ENCODE peak calls at places on chromosome 4, in four cellular contexts. G is MM.1S, T is GM23338, S is GM23248. D is an unnamed sample. For H3K79me2 and H3F3A, the result is how much of the 10 kb centered on the place peaks cover.

GRCh38 chr4:123113193-123113592 is 190.8 kb upstream of the NUDT6 start:
- DNase-seq in T (no peak), S (no peak), G (no peak), D (no peak)

GRCh38 chr4:94455081-94455480 is 3.3 kb downstream of the PDLIM5 start:
- DNase-seq in T (no peak), G (no peak), S (peak), D (no peak)

GRCh38 chr4:20333141-20333690 is 81.5 kb downstream of the SLIT2 start:
- DNase-seq in S (no peak), G (no peak), T (peak), D (no peak)

GRCh38 chr4:1871471-1872021 is 353 bp downstream of the NSD2 start:
- DNase-seq in T (peak), S (peak), G (peak), D (no peak)

GRCh38 chr4:183142566-183143545 is 43.8 kb downstream of the WWC2 start:
- DNase-seq in G (no peak), T (no peak), S (peak), D (no peak)

GRCh38 chr4:167274346-167274745 is 40.1 kb upstream of the SPOCK3 start:
- DNase-seq in G (no peak), S (no peak), T (no peak), D (no peak)

GRCh38 chr4:166421556-166422156 is 548.6 kb downstream of the TLL1 start:
- DNase-seq in G (no peak), S (peak), T (peak), D (no peak)

GRCh38 chr4:36054750-36055467 is 189.4 kb downstream of the ARAP2 start:
- DNase-seq in T (no peak), G (no peak), S (no peak), D (no peak)

GRCh38 chr4:145487626-145488025 is 6.0 kb downstream of the SMAD1 start:
- DNase-seq in S (no peak), T (no peak), G (peak), D (no peak)

GRCh38 chr4:187128971-187129370 is 405.3 kb upstream of the FAT1 start:
- DNase-seq in T (no peak), S (peak), G (no peak), D (no peak)

GRCh38 chr4:7837597-7838135 is 102.0 kb downstream of the AFAP1 start:
- DNase-seq in T (no peak), G (no peak), S (no peak), D (no peak)

GRCh38 chr4:1295405-1296055 is 5.8 kb downstream of the MAEA start:
- DNase-seq in T (no peak), G (no peak), S (no peak), D (no peak)

GRCh38 chr4:96136056-96136455 is 296.2 kb downstream of the PDHA2 start:
- DNase-seq in S (no peak), G (no peak), T (no peak), D (no peak)

GRCh38 chr4:139118365-139118764 is 58.7 kb downstream of the ELF2 start:
- DNase-seq in S (no peak), G (no peak), T (no peak), D (no peak)

GRCh38 chr4:181870326-181870725 is 372.9 kb upstream of the TENM3 start:
- DNase-seq in S (no peak), G (no peak), T (no peak), D (no peak)

GRCh38 chr4:138835833-138836521 is 179.6 kb upstream of the NOCT start:
- DNase-seq in S (peak), G (peak), T (no peak), D (no peak)

GRCh38 chr4:146190393-146190910 is 14.9 kb downstream of the LSM6 start:
- DNase-seq in G (no peak), S (no peak), T (no peak), D (no peak)

GRCh38 chr4:41878170-41878941 is 56.9 kb upstream of the TMEM33 start:
- DNase-seq in G (no peak), S (no peak), T (peak), D (peak)

GRCh38 chr4:4987656-4988055 is 31.6 kb downstream of the CYTL1 start:
- DNase-seq in S (no peak), G (no peak), T (no peak), D (no peak)

GRCh38 chr4:170089743-170090666 is at the start of gene AADAT:
- DNase-seq in S (peak), T (peak), G (peak), D (peak)

GRCh38 chr4:105127154-105127445 is 19.6 kb upstream of the TET2 start:
- DNase-seq in G (no peak), T (no peak), S (no peak), D (no peak)

GRCh38 chr4:182874158-182874855 is 42.9 kb downstream of the DCTD start:
- DNase-seq in T (no peak), S (no peak), G (no peak), D (no peak)

GRCh38 chr4:47838445-47838844 is 578 bp upstream of the CORIN start:
- DNase-seq in S (peak), T (peak), G (no peak), D (peak)

GRCh38 chr4:29423836-29424721 is 1296.1 kb upstream of the PCDH7 start:
- DNase-seq in G (no peak), T (no peak), S (peak), D (no peak)

GRCh38 chr4:113820164-113820563 is 58.6 kb upstream of the CAMK2D start:
- DNase-seq in T (no peak), S (no peak), G (no peak), D (no peak)

GRCh38 chr4:113823291-113823659 is 61.7 kb upstream of the CAMK2D start:
- DNase-seq in T (no peak), G (peak), S (no peak), D (no peak)

GRCh38 chr4:113822555-113823290 is 61.2 kb upstream of the CAMK2D start:
- DNase-seq in S (no peak), G (peak), T (no peak), D (no peak)

GRCh38 chr4:113825272-113825671 is 63.7 kb upstream of the CAMK2D start:
- DNase-seq in T (no peak), G (peak), S (no peak), D (no peak)

GRCh38 chr4:113821851-113822250 is 60.3 kb upstream of the CAMK2D start:
- DNase-seq in T (no peak), S (no peak), G (no peak), D (no peak)
- H3K79me2 ChIP-seq in T (under half), S (under half), G (under half), D (under half)

GRCh38 chr4:185171373-185172071 is 28.5 kb downstream of the SLC25A4 start:
- DNase-seq in T (no peak), S (no peak), G (peak), D (no peak)
- H3K4me2 ChIP-seq in T (no peak), S (no peak), G (peak), D (no peak)

GRCh38 chr4:76989391-76990061 is 40.0 kb downstream of the SEPTIN11 start:
- DNase-seq in G (no peak), T (no peak), S (no peak), D (no peak)
- H3F3A ChIP-seq in G (under half), T (under half), S (half or more), D (under half)

GRCh38 chr4:70334681-70335080 is at the start of gene CABS1:
- DNase-seq in G (no peak), T (no peak), S (no peak), D (no peak)
- H3K79me2 ChIP-seq in G (under half), T (under half), S (under half), D (under half)

GRCh38 chr4:175540151-175540550 is 271.9 kb downstream of the GPM6A start:
- DNase-seq in S (no peak), G (no peak), T (no peak), D (no peak)
- H3K4me2 ChIP-seq in S (no peak), G (no peak), T (no peak), D (no peak)

DNA sequence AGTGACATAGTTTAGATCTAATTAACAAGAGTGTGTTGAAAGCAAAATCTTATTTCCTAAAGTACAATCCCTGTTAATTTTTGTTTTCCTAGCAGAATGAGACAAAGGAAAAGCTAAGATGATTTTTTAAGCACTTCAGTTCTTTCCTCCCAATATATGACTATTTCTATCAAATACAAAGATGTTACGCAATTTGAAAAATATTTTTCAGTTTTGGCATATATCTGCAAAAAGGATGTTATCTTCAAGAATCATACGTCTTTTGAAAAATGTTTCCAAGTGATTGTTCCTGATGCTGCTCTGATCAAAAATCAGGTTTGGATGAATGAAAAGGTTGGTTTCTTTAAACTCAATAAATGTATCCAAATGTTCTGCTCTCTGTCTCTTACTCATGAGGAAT is 486.7 kb upstream of the CPEB2 start:
- DNase-seq in T (no peak), S (no peak), G (no peak), D (no peak)
- H3F3A ChIP-seq in T (under half), S (under half), G (under half), D (under half)

DNA sequence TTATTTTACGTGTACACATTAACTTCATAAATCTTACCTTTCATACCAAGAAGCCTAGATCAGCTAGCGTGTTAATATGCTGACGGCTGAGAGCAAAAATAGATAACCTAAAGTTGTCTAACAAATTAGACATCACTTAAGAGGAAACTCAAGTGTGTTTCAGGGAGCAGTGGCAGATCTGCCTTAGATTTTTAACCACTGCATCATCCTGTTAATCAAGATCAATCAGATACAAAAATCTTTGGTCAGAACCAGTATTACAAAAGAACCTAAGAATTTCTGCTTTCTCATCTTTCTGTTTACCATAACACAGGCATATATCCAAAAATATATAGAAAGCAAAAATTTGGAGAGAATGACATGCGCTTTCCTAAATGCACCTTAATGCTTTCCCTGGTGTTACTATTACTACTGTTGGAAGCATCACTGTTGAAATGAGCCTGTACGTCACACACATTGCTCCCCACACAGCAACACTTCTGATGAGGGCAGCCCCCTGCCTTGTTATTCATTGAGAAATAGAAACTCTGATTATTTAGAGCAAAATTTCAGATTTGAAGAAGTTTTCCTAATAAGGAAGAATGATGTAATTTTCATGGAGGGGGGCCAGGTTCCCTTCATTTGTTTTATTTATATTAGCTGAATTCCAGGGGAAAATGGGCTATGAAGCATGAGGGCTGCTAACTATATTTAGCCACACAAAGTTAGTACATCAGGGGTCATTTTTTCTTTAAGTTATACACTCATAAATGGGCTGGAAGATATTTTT is 152.3 kb downstream of the CBR4 start:
- DNase-seq in S (no peak), G (no peak), T (no peak), D (no peak)
- H3K79me2 ChIP-seq in S (under half), G (under half), T (under half), D (half or more)